ENCODE peak calls at places on chromosomes 13 and 19, in ten cellular contexts. One of them, this sample, is unnamed.
A peak's percentile ranks its signal among the peaks of the same experiment; 100 is the strongest.

GRCh38 chr19:55146078-55146647 is 2.8 kb downstream of the TNNT1 start:
- DNase-seq in kidney tubule cell: peak; percentile 32
- DNase-seq in PC-9: peak; percentile 83
- DNase-seq in WERI-Rb-1: peak; percentile 68
- DNase-seq in iPS-NIHi11: peak; percentile 79
- DNase-seq in neuronal stem cell: no peak
- DNase-seq in stimulated activated CD4-positive, alpha-beta T cell treated with anti-CD3 and anti-CD28 coated beads, Interleukin-1b, Interleukin-23, amount 100 ng/mL, for 24 hours: no peak
- DNase-seq in HFFc6: no peak
- DNase-seq in lower leg skin: no peak
- DNase-seq in ovary: no peak
- DNase-seq in this sample: no peak

GRCh38 chr13:78194904-78195639 is 276.4 kb upstream of the EDNRB start:
- DNase-seq in WERI-Rb-1: peak; percentile 7
- DNase-seq in stimulated activated CD4-positive, alpha-beta T cell treated with anti-CD3 and anti-CD28 coated beads, Interleukin-1b, Interleukin-23, amount 100 ng/mL, for 24 hours: no peak
- DNase-seq in neuronal stem cell: peak; percentile 26
- DNase-seq in lower leg skin: no peak
- DNase-seq in ovary: no peak
- DNase-seq in kidney tubule cell: peak; percentile 76
- DNase-seq in HFFc6: peak; percentile 56
- DNase-seq in iPS-NIHi11: no peak
- DNase-seq in PC-9: no peak
- DNase-seq in this sample: no peak

GRCh38 chr13:65926750-65927171 is 1303.4 kb downstream of the PCDH9 start:
- DNase-seq in HFFc6: no peak
- DNase-seq in WERI-Rb-1: peak; percentile 10
- DNase-seq in stimulated activated CD4-positive, alpha-beta T cell treated with anti-CD3 and anti-CD28 coated beads, Interleukin-1b, Interleukin-23, amount 100 ng/mL, for 24 hours: no peak
- DNase-seq in PC-9: no peak
- DNase-seq in iPS-NIHi11: peak; percentile 37
- DNase-seq in lower leg skin: no peak
- DNase-seq in kidney tubule cell: peak; percentile 45
- DNase-seq in neuronal stem cell: no peak
- DNase-seq in ovary: no peak
- DNase-seq in this sample: no peak

GRCh38 chr13:34011552-34012085 is 193.7 kb downstream of the RFC3 start:
- DNase-seq in lower leg skin: no peak
- DNase-seq in kidney tubule cell: no peak
- DNase-seq in ovary: no peak
- DNase-seq in iPS-NIHi11: no peak
- DNase-seq in PC-9: no peak
- DNase-seq in stimulated activated CD4-positive, alpha-beta T cell treated with anti-CD3 and anti-CD28 coated beads, Interleukin-1b, Interleukin-23, amount 100 ng/mL, for 24 hours: no peak
- DNase-seq in neuronal stem cell: no peak
- DNase-seq in WERI-Rb-1: no peak
- DNase-seq in HFFc6: no peak
- DNase-seq in this sample: no peak

GRCh38 chr13:24890256-24890655 is 126.3 kb downstream of the RNF17 start:
- DNase-seq in kidney tubule cell: no peak
- DNase-seq in HFFc6: no peak
- DNase-seq in neuronal stem cell: no peak
- DNase-seq in stimulated activated CD4-positive, alpha-beta T cell treated with anti-CD3 and anti-CD28 coated beads, Interleukin-1b, Interleukin-23, amount 100 ng/mL, for 24 hours: no peak
- DNase-seq in ovary: no peak
- DNase-seq in lower leg skin: no peak
- DNase-seq in PC-9: no peak
- DNase-seq in iPS-NIHi11: no peak
- DNase-seq in WERI-Rb-1: no peak
- DNase-seq in this sample: no peak

GRCh38 chr13:21785990-21786389 is 115.1 kb downstream of the FGF9 start:
- DNase-seq in ovary: no peak
- DNase-seq in kidney tubule cell: no peak
- DNase-seq in iPS-NIHi11: no peak
- DNase-seq in PC-9: no peak
- DNase-seq in WERI-Rb-1: no peak
- DNase-seq in neuronal stem cell: no peak
- DNase-seq in HFFc6: no peak
- DNase-seq in stimulated activated CD4-positive, alpha-beta T cell treated with anti-CD3 and anti-CD28 coated beads, Interleukin-1b, Interleukin-23, amount 100 ng/mL, for 24 hours: no peak
- DNase-seq in lower leg skin: no peak
- DNase-seq in this sample: no peak

GRCh38 chr13:60379837-60380236 is 17.2 kb upstream of the TDRD3 start:
- DNase-seq in lower leg skin: no peak
- DNase-seq in iPS-NIHi11: peak; percentile 17
- DNase-seq in WERI-Rb-1: no peak
- DNase-seq in HFFc6: no peak
- DNase-seq in neuronal stem cell: no peak
- DNase-seq in stimulated activated CD4-positive, alpha-beta T cell treated with anti-CD3 and anti-CD28 coated beads, Interleukin-1b, Interleukin-23, amount 100 ng/mL, for 24 hours: no peak
- DNase-seq in PC-9: no peak
- DNase-seq in kidney tubule cell: peak; percentile 34
- DNase-seq in ovary: no peak
- DNase-seq in this sample: no peak

GRCh38 chr13:47903836-47904235 is 97.2 kb downstream of the SUCLA2 start:
- DNase-seq in HFFc6: no peak
- DNase-seq in neuronal stem cell: no peak
- DNase-seq in stimulated activated CD4-positive, alpha-beta T cell treated with anti-CD3 and anti-CD28 coated beads, Interleukin-1b, Interleukin-23, amount 100 ng/mL, for 24 hours: no peak
- DNase-seq in ovary: no peak
- DNase-seq in kidney tubule cell: peak; percentile 58
- DNase-seq in lower leg skin: no peak
- DNase-seq in PC-9: no peak
- DNase-seq in iPS-NIHi11: no peak
- DNase-seq in WERI-Rb-1: no peak
- DNase-seq in this sample: no peak

GRCh38 chr19:32651729-32652140 is 23.2 kb downstream of the ANKRD27 start:
- DNase-seq in ovary: no peak
- DNase-seq in WERI-Rb-1: no peak
- DNase-seq in HFFc6: no peak
- DNase-seq in PC-9: no peak
- DNase-seq in stimulated activated CD4-positive, alpha-beta T cell treated with anti-CD3 and anti-CD28 coated beads, Interleukin-1b, Interleukin-23, amount 100 ng/mL, for 24 hours: no peak
- DNase-seq in kidney tubule cell: no peak
- DNase-seq in iPS-NIHi11: peak; percentile 91
- DNase-seq in neuronal stem cell: peak; percentile 37
- DNase-seq in lower leg skin: no peak
- DNase-seq in this sample: no peak

GRCh38 chr13:108859202-108860012 is 230.0 kb downstream of the MYO16 start:
- DNase-seq in iPS-NIHi11: no peak
- DNase-seq in WERI-Rb-1: no peak
- DNase-seq in lower leg skin: no peak
- DNase-seq in ovary: no peak
- DNase-seq in kidney tubule cell: peak; percentile 64
- DNase-seq in HFFc6: peak; percentile 77
- DNase-seq in PC-9: no peak
- DNase-seq in stimulated activated CD4-positive, alpha-beta T cell treated with anti-CD3 and anti-CD28 coated beads, Interleukin-1b, Interleukin-23, amount 100 ng/mL, for 24 hours: no peak
- DNase-seq in neuronal stem cell: no peak
- DNase-seq in this sample: no peak

GRCh38 chr19:3440082-3440481 is 40.2 kb downstream of the SMIM24 start:
- DNase-seq in iPS-NIHi11: peak; percentile 76
- DNase-seq in stimulated activated CD4-positive, alpha-beta T cell treated with anti-CD3 and anti-CD28 coated beads, Interleukin-1b, Interleukin-23, amount 100 ng/mL, for 24 hours: peak; percentile 43
- DNase-seq in kidney tubule cell: peak; percentile 37
- DNase-seq in PC-9: peak; percentile 12
- DNase-seq in lower leg skin: no peak
- DNase-seq in HFFc6: no peak
- DNase-seq in ovary: no peak
- DNase-seq in WERI-Rb-1: peak; percentile 78
- DNase-seq in neuronal stem cell: no peak
- DNase-seq in this sample: no peak

GRCh38 chr13:23627419-23627818 is 57.2 kb downstream of the TNFRSF19 start:
- DNase-seq in WERI-Rb-1: no peak
- DNase-seq in iPS-NIHi11: no peak
- DNase-seq in ovary: no peak
- DNase-seq in neuronal stem cell: no peak
- DNase-seq in stimulated activated CD4-positive, alpha-beta T cell treated with anti-CD3 and anti-CD28 coated beads, Interleukin-1b, Interleukin-23, amount 100 ng/mL, for 24 hours: no peak
- DNase-seq in HFFc6: no peak
- DNase-seq in kidney tubule cell: no peak
- DNase-seq in PC-9: no peak
- DNase-seq in lower leg skin: no peak
- DNase-seq in this sample: no peak

GRCh38 chr13:40469581-40470282 is 196.7 kb downstream of the FOXO1 start:
- DNase-seq in lower leg skin: no peak
- DNase-seq in ovary: no peak
- DNase-seq in PC-9: no peak
- DNase-seq in stimulated activated CD4-positive, alpha-beta T cell treated with anti-CD3 and anti-CD28 coated beads, Interleukin-1b, Interleukin-23, amount 100 ng/mL, for 24 hours: no peak
- DNase-seq in HFFc6: no peak
- DNase-seq in kidney tubule cell: no peak
- DNase-seq in WERI-Rb-1: no peak
- DNase-seq in iPS-NIHi11: no peak
- DNase-seq in neuronal stem cell: no peak
- DNase-seq in this sample: no peak

GRCh38 chr19:40284501-40285352 is at the start of gene AKT2:
- DNase-seq in WERI-Rb-1: peak; percentile 83
- DNase-seq in stimulated activated CD4-positive, alpha-beta T cell treated with anti-CD3 and anti-CD28 coated beads, Interleukin-1b, Interleukin-23, amount 100 ng/mL, for 24 hours: peak; percentile 49
- DNase-seq in iPS-NIHi11: peak; percentile 89
- DNase-seq in kidney tubule cell: no peak
- DNase-seq in lower leg skin: no peak
- DNase-seq in PC-9: no peak
- DNase-seq in ovary: peak; percentile 89
- DNase-seq in HFFc6: no peak
- DNase-seq in neuronal stem cell: peak; percentile 94
- DNase-seq in this sample: peak; percentile 83

GRCh38 chr13:69579351-69579750 is 528.3 kb upstream of the ATXN8OS start:
- DNase-seq in HFFc6: no peak
- DNase-seq in PC-9: no peak
- DNase-seq in ovary: no peak
- DNase-seq in lower leg skin: no peak
- DNase-seq in iPS-NIHi11: no peak
- DNase-seq in kidney tubule cell: peak; percentile 44
- DNase-seq in neuronal stem cell: no peak
- DNase-seq in WERI-Rb-1: no peak
- DNase-seq in stimulated activated CD4-positive, alpha-beta T cell treated with anti-CD3 and anti-CD28 coated beads, Interleukin-1b, Interleukin-23, amount 100 ng/mL, for 24 hours: no peak
- DNase-seq in this sample: no peak

GRCh38 chr19:29939628-29940027 is 2.4 kb upstream of the URI1 start:
- DNase-seq in WERI-Rb-1: no peak
- DNase-seq in ovary: no peak
- DNase-seq in kidney tubule cell: no peak
- DNase-seq in stimulated activated CD4-positive, alpha-beta T cell treated with anti-CD3 and anti-CD28 coated beads, Interleukin-1b, Interleukin-23, amount 100 ng/mL, for 24 hours: no peak
- DNase-seq in neuronal stem cell: no peak
- DNase-seq in PC-9: no peak
- DNase-seq in lower leg skin: no peak
- DNase-seq in HFFc6: no peak
- DNase-seq in iPS-NIHi11: no peak
- DNase-seq in this sample: no peak

GRCh38 chr19:54620464-54620863 is 9.8 kb upstream of the LILRB1 start:
- DNase-seq in ovary: no peak
- DNase-seq in HFFc6: no peak
- DNase-seq in kidney tubule cell: no peak
- DNase-seq in iPS-NIHi11: no peak
- DNase-seq in WERI-Rb-1: no peak
- DNase-seq in stimulated activated CD4-positive, alpha-beta T cell treated with anti-CD3 and anti-CD28 coated beads, Interleukin-1b, Interleukin-23, amount 100 ng/mL, for 24 hours: no peak
- DNase-seq in lower leg skin: no peak
- DNase-seq in neuronal stem cell: no peak
- DNase-seq in PC-9: no peak
- DNase-seq in this sample: no peak

GRCh38 chr13:48066310-48066989 is 28.5 kb downstream of the MED4 start:
- DNase-seq in WERI-Rb-1: peak; percentile 42
- DNase-seq in HFFc6: no peak
- DNase-seq in neuronal stem cell: no peak
- DNase-seq in PC-9: no peak
- DNase-seq in ovary: no peak
- DNase-seq in iPS-NIHi11: no peak
- DNase-seq in lower leg skin: no peak
- DNase-seq in kidney tubule cell: peak; percentile 16
- DNase-seq in stimulated activated CD4-positive, alpha-beta T cell treated with anti-CD3 and anti-CD28 coated beads, Interleukin-1b, Interleukin-23, amount 100 ng/mL, for 24 hours: no peak
- DNase-seq in this sample: no peak

GRCh38 chr13:108288741-108289140 is 19.2 kb downstream of the TNFSF13B start:
- DNase-seq in HFFc6: no peak
- DNase-seq in PC-9: no peak
- DNase-seq in ovary: no peak
- DNase-seq in WERI-Rb-1: no peak
- DNase-seq in stimulated activated CD4-positive, alpha-beta T cell treated with anti-CD3 and anti-CD28 coated beads, Interleukin-1b, Interleukin-23, amount 100 ng/mL, for 24 hours: no peak
- DNase-seq in lower leg skin: no peak
- DNase-seq in kidney tubule cell: no peak
- DNase-seq in iPS-NIHi11: no peak
- DNase-seq in neuronal stem cell: no peak
- DNase-seq in this sample: no peak

GRCh38 chr19:23509686-23510450 is 114.6 kb upstream of the ZNF91 start:
- DNase-seq in iPS-NIHi11: no peak
- DNase-seq in stimulated activated CD4-positive, alpha-beta T cell treated with anti-CD3 and anti-CD28 coated beads, Interleukin-1b, Interleukin-23, amount 100 ng/mL, for 24 hours: no peak
- DNase-seq in WERI-Rb-1: no peak
- DNase-seq in neuronal stem cell: no peak
- DNase-seq in kidney tubule cell: peak; percentile 75
- DNase-seq in HFFc6: peak; percentile 74
- DNase-seq in PC-9: peak; percentile 74
- DNase-seq in lower leg skin: no peak
- DNase-seq in ovary: no peak
- DNase-seq in this sample: no peak

GRCh38 chr13:43303040-43303729 is 279.8 kb downstream of the DNAJC15 start:
- DNase-seq in ovary: peak; percentile 41
- DNase-seq in WERI-Rb-1: peak; percentile 43
- DNase-seq in neuronal stem cell: peak; percentile 42
- DNase-seq in iPS-NIHi11: peak; percentile 62
- DNase-seq in stimulated activated CD4-positive, alpha-beta T cell treated with anti-CD3 and anti-CD28 coated beads, Interleukin-1b, Interleukin-23, amount 100 ng/mL, for 24 hours: no peak
- DNase-seq in kidney tubule cell: peak; percentile 63
- DNase-seq in PC-9: peak; percentile 39
- DNase-seq in lower leg skin: no peak
- DNase-seq in HFFc6: peak; percentile 28
- DNase-seq in this sample: peak; percentile 63

GRCh38 chr19:56748443-56748842 is 76.9 kb upstream of the ZNF835 start:
- DNase-seq in ovary: no peak
- DNase-seq in PC-9: no peak
- DNase-seq in lower leg skin: no peak
- DNase-seq in neuronal stem cell: peak; percentile 9
- DNase-seq in stimulated activated CD4-positive, alpha-beta T cell treated with anti-CD3 and anti-CD28 coated beads, Interleukin-1b, Interleukin-23, amount 100 ng/mL, for 24 hours: no peak
- DNase-seq in kidney tubule cell: peak; percentile 33
- DNase-seq in WERI-Rb-1: no peak
- DNase-seq in HFFc6: peak; percentile 2
- DNase-seq in iPS-NIHi11: no peak
- DNase-seq in this sample: no peak

GRCh38 chr13:60431108-60431700 is 34.2 kb downstream of the TDRD3 start:
- DNase-seq in ovary: no peak
- DNase-seq in kidney tubule cell: peak; percentile 68
- DNase-seq in WERI-Rb-1: no peak
- DNase-seq in HFFc6: peak; percentile 54
- DNase-seq in PC-9: no peak
- DNase-seq in neuronal stem cell: peak; percentile 41
- DNase-seq in lower leg skin: no peak
- DNase-seq in stimulated activated CD4-positive, alpha-beta T cell treated with anti-CD3 and anti-CD28 coated beads, Interleukin-1b, Interleukin-23, amount 100 ng/mL, for 24 hours: no peak
- DNase-seq in iPS-NIHi11: peak; percentile 28
- DNase-seq in this sample: no peak

GRCh38 chr19:1233361-1233667 is 4.5 kb downstream of the CBARP start:
- DNase-seq in lower leg skin: no peak
- DNase-seq in HFFc6: no peak
- DNase-seq in stimulated activated CD4-positive, alpha-beta T cell treated with anti-CD3 and anti-CD28 coated beads, Interleukin-1b, Interleukin-23, amount 100 ng/mL, for 24 hours: no peak
- DNase-seq in PC-9: no peak
- DNase-seq in WERI-Rb-1: no peak
- DNase-seq in kidney tubule cell: no peak
- DNase-seq in ovary: no peak
- DNase-seq in iPS-NIHi11: no peak
- DNase-seq in neuronal stem cell: no peak
- DNase-seq in this sample: no peak

GRCh38 chr13:97394542-97394941 is 39.4 kb upstream of the RAP2A start:
- DNase-seq in iPS-NIHi11: no peak
- DNase-seq in kidney tubule cell: no peak
- DNase-seq in lower leg skin: no peak
- DNase-seq in ovary: no peak
- DNase-seq in stimulated activated CD4-positive, alpha-beta T cell treated with anti-CD3 and anti-CD28 coated beads, Interleukin-1b, Interleukin-23, amount 100 ng/mL, for 24 hours: no peak
- DNase-seq in HFFc6: no peak
- DNase-seq in WERI-Rb-1: no peak
- DNase-seq in PC-9: no peak
- DNase-seq in neuronal stem cell: no peak
- DNase-seq in this sample: no peak

GRCh38 chr13:80923907-80924306 is 583.0 kb upstream of the SPRY2 start:
- DNase-seq in HFFc6: no peak
- DNase-seq in stimulated activated CD4-positive, alpha-beta T cell treated with anti-CD3 and anti-CD28 coated beads, Interleukin-1b, Interleukin-23, amount 100 ng/mL, for 24 hours: no peak
- DNase-seq in PC-9: no peak
- DNase-seq in kidney tubule cell: no peak
- DNase-seq in neuronal stem cell: no peak
- DNase-seq in ovary: no peak
- DNase-seq in iPS-NIHi11: peak; percentile 9
- DNase-seq in WERI-Rb-1: no peak
- DNase-seq in lower leg skin: no peak
- DNase-seq in this sample: no peak

GRCh38 chr19:38700350-38700932 is 43.8 kb downstream of the CAPN12 start:
- DNase-seq in HFFc6: no peak
- DNase-seq in ovary: no peak
- DNase-seq in WERI-Rb-1: no peak
- DNase-seq in PC-9: no peak
- DNase-seq in kidney tubule cell: no peak
- DNase-seq in neuronal stem cell: no peak
- DNase-seq in iPS-NIHi11: no peak
- DNase-seq in lower leg skin: no peak
- DNase-seq in stimulated activated CD4-positive, alpha-beta T cell treated with anti-CD3 and anti-CD28 coated beads, Interleukin-1b, Interleukin-23, amount 100 ng/mL, for 24 hours: no peak
- DNase-seq in this sample: no peak

GRCh38 chr13:90336507-90336906 is 1011.0 kb upstream of the MIR17HG start:
- DNase-seq in kidney tubule cell: peak; percentile 1
- DNase-seq in neuronal stem cell: no peak
- DNase-seq in iPS-NIHi11: no peak
- DNase-seq in HFFc6: no peak
- DNase-seq in PC-9: no peak
- DNase-seq in WERI-Rb-1: no peak
- DNase-seq in lower leg skin: no peak
- DNase-seq in ovary: no peak
- DNase-seq in stimulated activated CD4-positive, alpha-beta T cell treated with anti-CD3 and anti-CD28 coated beads, Interleukin-1b, Interleukin-23, amount 100 ng/mL, for 24 hours: no peak
- DNase-seq in this sample: no peak

This sample was measured in sciatic nerve.